ENCODE peak calls at places on chromosomes 11 and 22, in ten cellular contexts. J, B, Y, T, X, I, K, Z, G and O are unnamed samples.

GRCh38 chr11:30741039-30741550 is 154.9 kb upstream of the MPPED2 start:
- DNase-seq in J (no peak), B (no peak), Y (no peak), T (peak), X (no peak), I (no peak), K (no peak), Z (no peak), G (no peak), O (no peak)

GRCh38 chr22:27925331-27925730 is 6.3 kb upstream of the PITPNB start:
- DNase-seq in J (no peak), B (no peak), Y (no peak), T (no peak), X (no peak), I (no peak), K (no peak), Z (no peak), G (no peak), O (no peak)

GRCh38 chr11:104907521-104908185 is 9.4 kb upstream of the CASP12 start:
- DNase-seq in J (no peak), B (no peak), Y (no peak), T (no peak), X (no peak), I (no peak), K (no peak), Z (no peak), G (no peak), O (no peak)

GRCh38 chr11:24760681-24761080 is 263.8 kb downstream of the LUZP2 start:
- DNase-seq in J (no peak), B (no peak), Y (no peak), T (no peak), X (no peak), I (no peak), K (no peak), Z (no peak), G (no peak), O (no peak)

GRCh38 chr22:35629406-35630234 is 12.5 kb upstream of the MB start:
- DNase-seq in J (peak), B (peak), Y (peak), T (peak), X (peak), I (peak), K (peak), Z (peak), G (no peak), O (peak)

GRCh38 chr11:88332851-88333250 is 4.7 kb downstream of the CTSC start:
- DNase-seq in J (no peak), B (no peak), Y (no peak), T (peak), X (no peak), I (no peak), K (no peak), Z (no peak), G (no peak), O (no peak)

GRCh38 chr11:90757851-90758494 is 535.1 kb upstream of the CHORDC1 start:
- DNase-seq in J (no peak), B (no peak), Y (no peak), T (no peak), X (no peak), I (no peak), K (no peak), Z (no peak), G (no peak), O (no peak)

GRCh38 chr11:94593030-94593429 is 25.9 kb downstream of the PIWIL4 start:
- DNase-seq in J (no peak), B (no peak), Y (no peak), T (no peak), X (no peak), I (no peak), K (no peak), Z (no peak), G (no peak), O (no peak)

GRCh38 chr11:9577032-9577431 is 3.6 kb downstream of the WEE1 start:
- DNase-seq in J (no peak), B (no peak), Y (no peak), T (peak), X (no peak), I (no peak), K (no peak), Z (no peak), G (no peak), O (no peak)